ENCODE peak calls at places on chromosome 19, in six cellular contexts. E, G, N, Z, U and F are unnamed samples.

GRCh38 chr19:14440049-14440448 is 6.9 kb downstream of the PKN1 start:
- DNase-seq in E (no peak), G (peak), N (peak), Z (no peak), U (peak), F (peak)

GRCh38 chr19:54462072-54462712 is 1.4 kb downstream of the LENG9 start:
- DNase-seq in E (no peak), G (no peak), N (peak), Z (peak), U (peak), F (no peak)

GRCh38 chr19:11214387-11214786 is 17.0 kb upstream of the KANK2 start:
- DNase-seq in E (no peak), G (no peak), N (no peak), Z (no peak), U (no peak), F (no peak)

GRCh38 chr19:33344210-33344609 is 29.3 kb upstream of the CEBPG start:
- DNase-seq in E (peak), G (no peak), N (no peak), Z (no peak), U (no peak), F (no peak)

GRCh38 chr19:55579766-55580621 is 654 bp downstream of the ZNF579 start:
- DNase-seq in E (peak), G (no peak), N (no peak), Z (no peak), U (no peak), F (no peak)

GRCh38 chr19:32969549-32969948 is 2.2 kb downstream of the CEP89 start:
- DNase-seq in E (no peak), G (no peak), N (no peak), Z (no peak), U (no peak), F (no peak)

GRCh38 chr19:6709549-6709948 is 10.9 kb downstream of the C3 start:
- DNase-seq in E (no peak), G (no peak), N (no peak), Z (peak), U (no peak), F (no peak)

GRCh38 chr19:6078068-6078467 is 32.2 kb downstream of the RFX2 start:
- DNase-seq in E (no peak), G (no peak), N (no peak), Z (no peak), U (no peak), F (no peak)

GRCh38 chr19:51250786-51251452 is at the start of gene SIGLECL1:
- DNase-seq in E (no peak), G (no peak), N (no peak), Z (no peak), U (no peak), F (no peak)

GRCh38 chr19:43739836-43740235 is 14.9 kb downstream of the SMG9 start:
- DNase-seq in E (no peak), G (no peak), N (peak), Z (no peak), U (peak), F (no peak)

GRCh38 chr19:31334101-31334848 is 15.0 kb downstream of the TSHZ3 start:
- DNase-seq in E (no peak), G (no peak), N (no peak), Z (no peak), U (no peak), F (no peak)

GRCh38 chr19:906480-906879 is 6.5 kb downstream of the R3HDM4 start:
- DNase-seq in E (no peak), G (no peak), N (no peak), Z (no peak), U (no peak), F (no peak)

GRCh38 chr19:46422344-46422743 is 6.4 kb downstream of the PNMA8C start:
- DNase-seq in E (no peak), G (no peak), N (no peak), Z (no peak), U (no peak), F (no peak)

GRCh38 chr19:10861118-10861651 is 10.2 kb upstream of the CARM1 start:
- DNase-seq in E (no peak), G (peak), N (peak), Z (no peak), U (peak), F (no peak)

GRCh38 chr19:13149628-13150186 is 468 bp downstream of the STX10 start:
- DNase-seq in E (peak), G (peak), N (peak), Z (peak), U (peak), F (no peak)

GRCh38 chr19:11397089-11397610 is 13.0 kb upstream of the EPOR start:
- DNase-seq in E (no peak), G (no peak), N (no peak), Z (no peak), U (no peak), F (no peak)

GRCh38 chr19:18397242-18398202 is at the start of gene LRRC25:
- DNase-seq in E (peak), G (peak), N (no peak), Z (no peak), U (no peak), F (no peak)

GRCh38 chr19:29840066-29840950 is 28.5 kb downstream of the CCNE1 start:
- DNase-seq in E (no peak), G (no peak), N (no peak), Z (peak), U (no peak), F (no peak)

GRCh38 chr19:37251308-37252229 is 33.6 kb downstream of the ZNF383 start:
- DNase-seq in E (peak), G (peak), N (peak), Z (no peak), U (peak), F (peak)

GRCh38 chr19:6677924-6678689 is 8.1 kb upstream of the TNFSF14 start:
- DNase-seq in E (no peak), G (peak), N (no peak), Z (no peak), U (no peak), F (no peak)

GRCh38 chr19:38834590-38834989 is 3.0 kb upstream of the ECH1 start:
- DNase-seq in E (no peak), G (no peak), N (no peak), Z (no peak), U (no peak), F (no peak)

GRCh38 chr19:29620931-29621351 is 14.9 kb downstream of the POP4 start:
- DNase-seq in E (no peak), G (no peak), N (no peak), Z (no peak), U (peak), F (no peak)

GRCh38 chr19:30620354-30620753 is 248.2 kb downstream of the ZNF536 start:
- DNase-seq in E (no peak), G (no peak), N (no peak), Z (no peak), U (no peak), F (no peak)

GRCh38 chr19:35008891-35009341 is 8.8 kb downstream of the GRAMD1A start:
- DNase-seq in E (peak), G (no peak), N (no peak), Z (no peak), U (no peak), F (no peak)

GRCh38 chr19:23203841-23204344 is 46.3 kb downstream of the ZNF724 start:
- DNase-seq in E (no peak), G (no peak), N (no peak), Z (no peak), U (no peak), F (no peak)

GRCh38 chr19:46648070-46648960 is 12.3 kb upstream of the GNG8 start:
- DNase-seq in E (no peak), G (no peak), N (no peak), Z (no peak), U (no peak), F (no peak)

GRCh38 chr19:37867831-37868230 is 38.6 kb downstream of the WDR87 start:
- DNase-seq in E (no peak), G (no peak), N (no peak), Z (no peak), U (no peak), F (no peak)

GRCh38 chr19:46728693-46729339 is 11.9 kb upstream of the PRKD2 start:
- DNase-seq in E (peak), G (peak), N (peak), Z (no peak), U (peak), F (peak)

GRCh38 chr19:56291857-56292256 is 19.3 kb downstream of the EDDM13 start:
- DNase-seq in E (no peak), G (no peak), N (no peak), Z (no peak), U (no peak), F (no peak)

GRCh38 chr19:17309962-17310461 is 649 bp downstream of the DDA1 start:
- DNase-seq in E (no peak), G (no peak), N (no peak), Z (no peak), U (no peak), F (no peak)

GRCh38 chr19:17309198-17309961 is at the start of gene DDA1:
- DNase-seq in E (peak), G (peak), N (peak), Z (peak), U (peak), F (peak)

GRCh38 chr19:17311455-17312248 is 2.3 kb downstream of the DDA1 start:
- DNase-seq in E (no peak), G (no peak), N (no peak), Z (no peak), U (no peak), F (no peak)

GRCh38 chr19:17312481-17313113 is 3.2 kb downstream of the DDA1 start:
- DNase-seq in E (no peak), G (no peak), N (no peak), Z (no peak), U (no peak), F (no peak)

GRCh38 chr19:17314007-17314589 is 4.7 kb downstream of the DDA1 start:
- DNase-seq in E (no peak), G (no peak), N (no peak), Z (no peak), U (no peak), F (no peak)
- TF ChIP-seq EP300 in E (no peak), G (no peak), N (no peak), Z (no peak), U (no peak), F (no peak)

GRCh38 chr19:2717638-2718541 is 3.3 kb downstream of the DIRAS1 start:
- DNase-seq in E (no peak), G (no peak), N (no peak), Z (no peak), U (no peak), F (no peak)

GRCh38 chr19:2721570-2722540 is 683 bp upstream of the DIRAS1 start:
- DNase-seq in E (no peak), G (no peak), N (no peak), Z (no peak), U (no peak), F (no peak)

GRCh38 chr19:2719232-2719735 is 1.9 kb downstream of the DIRAS1 start:
- DNase-seq in E (no peak), G (no peak), N (no peak), Z (no peak), U (no peak), F (no peak)

GRCh38 chr19:2720777-2721569 is at the start of gene DIRAS1:
- DNase-seq in E (no peak), G (no peak), N (no peak), Z (no peak), U (no peak), F (no peak)

DNA sequence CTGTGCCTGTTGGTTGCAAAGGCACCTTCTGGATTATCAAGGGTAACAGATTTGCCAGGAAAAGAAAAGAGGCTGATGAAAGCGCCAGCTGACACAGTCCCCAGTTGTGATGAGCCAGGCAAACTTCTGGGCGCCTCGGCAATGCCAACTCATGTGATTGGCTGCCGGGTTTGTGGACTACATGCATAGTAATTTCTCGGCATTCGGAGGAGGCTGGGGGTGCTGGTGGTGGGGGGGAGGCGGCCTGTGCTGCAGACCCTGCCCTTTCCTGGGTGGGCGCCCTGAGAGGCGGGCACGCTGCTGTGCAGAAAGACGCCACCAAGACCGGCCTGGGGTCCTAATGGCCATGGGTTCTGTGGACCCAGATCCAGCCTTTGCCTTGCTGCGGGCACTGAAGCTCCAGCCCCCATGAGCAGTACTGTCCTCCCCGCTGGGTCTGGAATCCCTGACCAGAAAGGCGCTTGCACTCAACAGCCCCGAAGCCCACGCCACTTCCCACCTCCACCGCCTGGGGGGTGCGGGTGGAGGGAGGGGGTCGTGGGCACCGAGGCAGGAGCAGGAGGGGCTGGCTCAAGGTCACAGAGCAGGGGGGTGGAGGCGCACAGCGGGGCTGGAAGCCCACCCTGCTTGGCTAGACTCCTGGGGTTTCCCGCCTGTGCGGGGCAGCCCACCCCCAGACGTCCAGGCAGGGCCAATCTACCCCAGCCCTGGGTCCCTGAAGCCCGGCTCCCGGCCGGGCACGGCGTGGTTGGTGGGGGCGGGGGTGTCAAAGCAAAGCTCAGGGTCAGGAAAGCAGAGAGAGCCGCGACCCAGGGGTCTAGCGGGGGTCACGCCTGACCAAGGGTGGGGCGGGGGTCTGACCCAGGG is 1.0 kb downstream of the DIRAS1 start:
- DNase-seq in E (no peak), G (no peak), N (no peak), Z (no peak), U (no peak), F (no peak)
- H3K27ac ChIP-seq in E (no peak), G (no peak), N (no peak), Z (no peak), U (no peak), F (no peak)

GRCh38 chr19:48928164-48929005 is 5.1 kb upstream of the DHDH start:
- DNase-seq in E (no peak), G (peak), N (peak), Z (no peak), U (no peak), F (no peak)
- TF ChIP-seq CTCF in E (no peak), G (no peak), N (no peak), Z (no peak), U (no peak), F (no peak)

GRCh38 chr19:3132971-3133792 is 2.7 kb upstream of the GNA15 start:
- DNase-seq in E (no peak), G (peak), N (no peak), Z (peak), U (peak), F (peak)
- TF ChIP-seq EP300 in E (no peak), G (peak), N (no peak), Z (no peak), U (no peak), F (peak)

GRCh38 chr19:58002384-58003152 is at the start of gene ZNF606:
- DNase-seq in E (peak), G (peak), N (peak), Z (peak), U (peak), F (peak)

GRCh38 chr19:58001895-58002369 is 688 bp downstream of the ZNF606 start:
- DNase-seq in E (no peak), G (no peak), N (no peak), Z (no peak), U (peak), F (no peak)

GRCh38 chr19:58003153-58003828 is 671 bp upstream of the ZNF606 start:
- DNase-seq in E (peak), G (no peak), N (no peak), Z (no peak), U (no peak), F (no peak)

DNA sequence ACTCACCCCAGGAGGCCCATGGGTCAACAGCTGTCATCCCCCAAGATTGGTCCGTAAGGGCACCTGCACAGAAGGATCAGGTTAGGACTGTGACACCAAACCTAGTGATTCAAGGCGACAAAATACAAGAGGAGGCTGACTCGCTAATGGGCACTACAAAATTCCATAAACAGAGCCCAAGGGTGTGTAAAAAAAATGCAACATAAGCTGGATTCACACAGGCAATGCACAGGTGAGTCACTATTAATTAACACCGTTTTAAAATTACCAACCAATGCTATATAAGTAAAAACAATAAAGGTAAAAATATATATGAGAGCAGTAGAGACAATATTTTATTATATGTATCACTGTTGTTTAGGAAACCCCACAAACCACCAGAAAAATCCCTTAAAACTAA is 1.9 kb downstream of the ZNF606 start:
- DNase-seq in E (no peak), G (no peak), N (no peak), Z (no peak), U (no peak), F (no peak)
- H3K27ac ChIP-seq in E (no peak), G (no peak), N (no peak), Z (no peak), U (no peak), F (no peak)